ENCODE peak calls at places on chromosomes 3 and 15, in five cellular contexts. D, P, U, H and Y are unnamed samples.

GRCh38 chr3:38039899-38040261 is 872 bp downstream of the DLEC1 start:
- DNase-seq in D (no peak), H (no peak), U (peak), P (no peak), Y (peak)

GRCh38 chr3:129317014-129317771 is 38.5 kb downstream of the HMCES start:
- DNase-seq in U (no peak), D (no peak), P (no peak), H (no peak), Y (no peak)

GRCh38 chr3:149969110-149969944 is 1.4 kb downstream of the PFN2 start:
- DNase-seq in P (no peak), D (no peak), H (peak), U (no peak), Y (no peak)

GRCh38 chr3:197878427-197878826 is 71.6 kb upstream of the RPL35A start:
- DNase-seq in U (no peak), D (no peak), H (no peak), P (no peak), Y (no peak)

GRCh38 chr15:76840830-76841460 is 64.2 kb downstream of the SCAPER start:
- DNase-seq in P (no peak), D (no peak), U (no peak), H (peak), Y (no peak)

GRCh38 chr15:70762469-70763119 is 764 bp downstream of the UACA start:
- DNase-seq in P (no peak), H (no peak), D (no peak), U (no peak), Y (no peak)

GRCh38 chr3:15989419-15989818 is 185.1 kb upstream of the GALNT15 start:
- DNase-seq in H (no peak), P (no peak), D (no peak), U (no peak), Y (no peak)

GRCh38 chr3:178901204-178901603 is 170.4 kb downstream of the ZMAT3 start:
- DNase-seq in H (no peak), U (no peak), D (no peak), P (no peak), Y (no peak)

GRCh38 chr3:46922426-46922825 is 44.9 kb downstream of the PTH1R start:
- DNase-seq in P (no peak), H (no peak), U (no peak), D (no peak), Y (no peak)

GRCh38 chr3:124084398-124084881 is 92.5 kb upstream of the ROPN1 start:
- DNase-seq in P (no peak), D (no peak), U (no peak), H (peak), Y (no peak)

GRCh38 chr3:143849854-143850549 is 1.7 kb upstream of the SLC9A9 start:
- DNase-seq in D (no peak), P (no peak), H (peak), U (no peak), Y (no peak)

GRCh38 chr15:79505956-79506355 is 73.8 kb downstream of the MINAR1 start:
- DNase-seq in U (no peak), H (no peak), P (no peak), D (no peak), Y (no peak)

GRCh38 chr3:38521391-38521987 is 25.3 kb downstream of the EXOG start:
- DNase-seq in P (peak), U (peak), D (peak), H (peak), Y (peak)

GRCh38 chr15:40782609-40783227 is 12.9 kb downstream of the C15orf62 start:
- DNase-seq in H (no peak), P (peak), D (peak), U (peak), Y (peak)

GRCh38 chr3:28476194-28476593 is 127.6 kb upstream of the AZI2 start:
- DNase-seq in D (no peak), P (no peak), U (no peak), H (peak), Y (no peak)

GRCh38 chr3:114404590-114404989 is 110.8 kb downstream of the TIGIT start:
- DNase-seq in H (no peak), P (no peak), D (no peak), U (no peak), Y (no peak)

GRCh38 chr3:120506076-120506827 is 55.5 kb upstream of the FSTL1 start:
- DNase-seq in P (no peak), H (no peak), D (no peak), U (no peak), Y (no peak)

GRCh38 chr15:37050345-37050744 is 50.0 kb downstream of the MEIS2 start:
- DNase-seq in P (no peak), H (no peak), U (no peak), D (no peak), Y (no peak)

GRCh38 chr3:186839874-186840641 is 2.5 kb upstream of the ADIPOQ start:
- DNase-seq in U (no peak), D (no peak), H (no peak), P (no peak), Y (no peak)

GRCh38 chr3:179082416-179082815 is 10.8 kb upstream of the ZMAT3 start:
- DNase-seq in U (no peak), H (no peak), D (no peak), P (no peak), Y (no peak)

GRCh38 chr3:178618197-178618596 is 82.0 kb downstream of the KCNMB2 start:
- DNase-seq in U (no peak), P (no peak), H (no peak), D (no peak), Y (no peak)